ENCODE peak calls at places on chromosome 9, in five cellular contexts. O is kidney, F is GM12865, C is upper lobe of right lung, U is spleen. X is an unnamed sample.

GRCh38 chr9:77097335-77097734 is 77.9 kb downstream of the FOXB2 start:
- DNase-seq in O (no peak), F (no peak), C (no peak), U (no peak), X (no peak)

GRCh38 chr9:121156263-121156731 is 45.4 kb downstream of the RAB14 start:
- DNase-seq in O (no peak), F (peak), C (no peak), U (no peak), X (peak)

GRCh38 chr9:79480639-79481038 is 91.1 kb upstream of the TLE4 start:
- DNase-seq in O (no peak), F (no peak), C (no peak), U (no peak), X (no peak)

GRCh38 chr9:109341561-109341960 is 20.7 kb upstream of the EPB41L4B start:
- DNase-seq in O (no peak), F (no peak), C (peak), U (no peak), X (no peak)

GRCh38 chr9:91040371-91041215 is 239.0 kb downstream of the SYK start:
- DNase-seq in O (peak), F (no peak), C (no peak), U (no peak), X (no peak)

GRCh38 chr9:98227883-98228282 is 27.6 kb downstream of the TBC1D2 start:
- DNase-seq in O (no peak), F (no peak), C (no peak), U (no peak), X (no peak)

GRCh38 chr9:81686614-81687520 is 2.5 kb downstream of the TLE1 start:
- DNase-seq in O (peak), F (peak), C (peak), U (peak), X (peak)

GRCh38 chr9:111983484-111983908 is 86.9 kb downstream of the UGCG start:
- DNase-seq in O (no peak), F (peak), C (no peak), U (no peak), X (no peak)

GRCh38 chr9:72315510-72316287 is 49.3 kb downstream of the ZFAND5 start:
- DNase-seq in O (peak), F (no peak), C (peak), U (no peak), X (no peak)

GRCh38 chr9:91824591-91825339 is 125.3 kb downstream of the ROR2 start:
- DNase-seq in O (peak), F (no peak), C (no peak), U (peak), X (no peak)

GRCh38 chr9:77170991-77171699 is 6.2 kb upstream of the VPS13A start:
- DNase-seq in O (no peak), F (no peak), C (no peak), U (no peak), X (no peak)

GRCh38 chr9:98922721-98923435 is 20.8 kb upstream of the COL15A1 start:
- DNase-seq in O (no peak), F (peak), C (no peak), U (no peak), X (no peak)

GRCh38 chr9:68949271-68950000 is 64.5 kb downstream of the PRKACG start:
- DNase-seq in O (no peak), F (peak), C (no peak), U (no peak), X (peak)

GRCh38 chr9:77974414-77974813 is 57.2 kb downstream of the GNAQ start:
- DNase-seq in O (no peak), F (no peak), C (no peak), U (no peak), X (no peak)

GRCh38 chr9:112162644-112163413 is 12.3 kb downstream of the SUSD1 start:
- DNase-seq in O (no peak), F (no peak), C (no peak), U (no peak), X (no peak)

GRCh38 chr9:70080481-70081119 is 37.0 kb downstream of the MAMDC2 start:
- DNase-seq in O (no peak), F (no peak), C (no peak), U (no peak), X (peak)

GRCh38 chr9:81431662-81432061 is 257.7 kb downstream of the TLE1 start:
- DNase-seq in O (no peak), F (no peak), C (no peak), U (no peak), X (peak)

GRCh38 chr9:95406114-95406513 is 88.6 kb upstream of the FANCC start:
- DNase-seq in O (no peak), F (no peak), C (no peak), U (no peak), X (no peak)
- TF ChIP-seq CTCF in O (no peak), F (no peak), C (no peak), U (no peak), X (no peak)

DNA sequence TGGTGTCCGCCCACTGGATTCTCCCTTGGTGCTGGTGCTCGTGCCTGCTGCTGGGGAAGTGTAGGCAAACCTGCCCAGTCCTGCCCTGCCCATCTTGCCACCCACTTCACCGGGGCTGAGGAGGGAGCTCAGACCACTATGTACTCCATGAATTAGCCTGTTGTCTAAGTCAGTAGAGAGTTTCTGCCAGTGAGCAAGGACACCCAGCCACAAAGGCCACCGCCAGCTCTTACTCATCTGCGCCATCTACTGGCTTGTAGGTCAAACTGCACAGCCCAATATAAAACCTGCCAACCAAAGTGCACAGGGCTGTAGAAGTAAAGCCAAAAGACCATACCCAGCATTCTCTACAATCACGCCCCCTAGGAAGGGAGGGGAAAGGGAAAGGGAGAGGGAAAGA is 102.3 kb downstream of the GLIS3 start:
- DNase-seq in O (no peak), F (peak), C (no peak), U (no peak), X (no peak)
- TF ChIP-seq CTCF in O (peak), F (peak), C (peak), U (no peak), X (peak)

GRCh38 chr9:107569171-107569570 is 79.6 kb upstream of the KLF4 start:
- DNase-seq in O (no peak), F (no peak), C (no peak), U (no peak), X (no peak)
- TF ChIP-seq CTCF in O (no peak), F (no peak), C (no peak), U (no peak), X (no peak)

GRCh38 chr9:15606667-15607472 is 54.0 kb downstream of the CCDC171 start:
- DNase-seq in O (no peak), F (peak), C (no peak), U (no peak), X (peak)
- TF ChIP-seq CTCF in O (peak), F (peak), C (peak), U (peak), X (peak)

DNA sequence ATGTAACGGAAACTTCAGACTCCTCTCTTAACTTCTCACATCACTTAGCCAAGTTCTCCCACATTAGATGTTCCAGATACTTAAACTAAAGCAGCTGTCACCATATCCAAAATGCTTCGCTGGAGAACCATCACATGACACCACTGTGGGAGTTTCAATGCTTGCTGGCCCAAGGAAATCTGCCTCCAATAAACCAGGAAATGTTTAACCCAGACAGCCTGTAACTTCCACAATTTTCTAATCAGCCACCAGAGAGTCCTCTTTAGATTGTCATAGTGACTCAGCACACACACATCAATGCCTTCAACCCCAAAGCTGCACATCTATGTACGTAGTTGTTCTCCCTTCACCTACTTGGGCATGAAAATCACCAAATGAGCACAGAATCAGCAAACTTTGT is 118.7 kb downstream of the LPAR1 start:
- DNase-seq in O (no peak), F (no peak), C (no peak), U (no peak), X (peak)
- TF ChIP-seq CTCF in O (no peak), F (no peak), C (no peak), U (no peak), X (no peak)

GRCh38 chr9:28073278-28073677 is 500.0 kb upstream of the C9orf72 start:
- DNase-seq in O (no peak), F (peak), C (no peak), U (no peak), X (no peak)
- TF ChIP-seq CTCF in O (peak), F (peak), C (peak), U (peak), X (peak)

DNA sequence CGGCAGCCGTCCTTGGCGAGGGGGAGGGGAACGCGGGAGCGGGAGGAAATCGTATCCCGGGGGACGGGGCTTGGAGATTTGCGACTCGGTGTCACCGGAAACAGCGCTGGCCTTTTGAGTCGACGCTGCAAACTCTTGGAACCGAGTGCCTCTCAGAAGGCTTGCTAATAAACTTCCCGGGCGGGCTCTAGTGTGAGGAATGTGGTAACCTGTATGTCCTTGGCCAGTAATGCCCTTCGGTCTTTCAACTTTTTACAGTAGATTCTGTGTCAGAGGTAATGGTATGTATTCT is 82.7 kb downstream of the PTPDC1 start:
- DNase-seq in O (no peak), F (no peak), C (no peak), U (no peak), X (peak)
- TF ChIP-seq CTCF in O (no peak), F (no peak), C (no peak), U (no peak), X (peak)

GRCh38 chr9:93297659-93298497 is 113.9 kb downstream of the WNK2 start:
- DNase-seq in O (peak), F (no peak), C (peak), U (peak), X (no peak)
- TF ChIP-seq CTCF in O (no peak), F (no peak), C (no peak), U (no peak), X (no peak)

GRCh38 chr9:114538241-114538640 is 33.0 kb upstream of the WHRN start:
- DNase-seq in O (no peak), F (peak), C (no peak), U (peak), X (no peak)
- TF ChIP-seq CTCF in O (peak), F (peak), C (no peak), U (peak), X (peak)